ENCODE peak calls at places on chromosomes 4 and X, in six cellular contexts. B, Y, W, Z, F and R are unnamed samples.

GRCh38 chr4:37685726-37686372 is 327 bp downstream of the RELL1 start:
- DNase-seq in W (no peak), Z (no peak), F (no peak), B (no peak), Y (peak; percentile 47), R (peak; percentile 24)

GRCh38 chr4:80343887-80344286 is 8.4 kb downstream of the CFAP299 start:
- DNase-seq in Y (no peak), F (no peak), B (no peak), W (no peak), Z (no peak), R (no peak)

GRCh38 chrX:151552721-151553120 is 10.8 kb upstream of the PASD1 start:
- DNase-seq in B (no peak), Y (no peak), W (no peak), Z (no peak), F (no peak), R (no peak)

GRCh38 chr4:185597532-185598188 is 62.4 kb upstream of the PDLIM3 start:
- DNase-seq in Z (peak; percentile 68), Y (peak; percentile 65), F (peak; percentile 19), W (peak; percentile 33), B (peak; percentile 81), R (peak; percentile 30)

GRCh38 chr4:37976991-37977470 is 16.8 kb downstream of the PTTG2 start:
- DNase-seq in B (peak; percentile 86), F (peak; percentile 75), Y (peak; percentile 84), Z (peak; percentile 65), W (no peak), R (peak; percentile 77)

GRCh38 chr4:88737304-88738015 is 39.8 kb upstream of the NAP1L5 start:
- DNase-seq in Z (no peak), B (no peak), Y (no peak), F (peak; percentile 7), W (peak; percentile 13), R (no peak)

GRCh38 chrX:47560179-47560830 is 700 bp upstream of the ARAF start:
- DNase-seq in W (no peak), Z (no peak), F (no peak), B (no peak), Y (no peak), R (no peak)

GRCh38 chrX:112834016-112834855 is 6.4 kb downstream of the AMOT start:
- DNase-seq in W (no peak), B (no peak), Y (no peak), Z (no peak), F (no peak), R (no peak)

GRCh38 chrX:102840871-102841705 is 96.0 kb upstream of the RAB40AL start:
- DNase-seq in Z (no peak), Y (peak; percentile 37), F (no peak), W (no peak), B (no peak), R (no peak)

GRCh38 chrX:22433292-22434070 is 160.8 kb downstream of the CBLL2 start:
- DNase-seq in B (no peak), F (no peak), Z (no peak), Y (no peak), W (no peak), R (no peak)

GRCh38 chrX:153731117-153731844 is 6.6 kb downstream of the ABCD1 start:
- DNase-seq in F (no peak), W (no peak), Z (peak; percentile 65), B (no peak), Y (no peak), R (no peak)
- TF ChIP-seq TAF1 in F (no peak), W (no peak), Z (no peak), B (no peak), Y (no peak), R (no peak)

DNA sequence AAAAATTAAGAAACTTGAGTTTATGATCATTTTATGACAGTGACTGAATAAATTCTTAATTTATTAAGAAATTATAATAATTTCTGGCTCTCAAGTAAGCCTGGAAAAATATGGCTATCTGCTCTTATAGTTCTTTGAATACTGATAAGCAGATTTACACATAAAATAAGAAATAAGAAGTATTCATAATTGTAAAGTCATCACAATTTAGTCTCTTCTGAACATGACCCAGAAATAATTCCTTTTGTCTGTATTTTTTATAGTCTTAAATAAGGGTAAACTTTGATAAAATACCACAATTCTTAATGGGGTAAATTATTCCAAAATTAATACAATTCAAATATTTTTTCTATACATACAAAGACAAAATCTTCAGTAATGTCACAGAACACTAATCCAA is 72.7 kb downstream of the ANKRD17 start:
- DNase-seq in Z (no peak), Y (no peak), F (no peak), W (no peak), B (no peak), R (no peak)
- TF ChIP-seq POLR2A in Z (no peak), Y (no peak), F (no peak), W (no peak), B (no peak), R (no peak)

DNA sequence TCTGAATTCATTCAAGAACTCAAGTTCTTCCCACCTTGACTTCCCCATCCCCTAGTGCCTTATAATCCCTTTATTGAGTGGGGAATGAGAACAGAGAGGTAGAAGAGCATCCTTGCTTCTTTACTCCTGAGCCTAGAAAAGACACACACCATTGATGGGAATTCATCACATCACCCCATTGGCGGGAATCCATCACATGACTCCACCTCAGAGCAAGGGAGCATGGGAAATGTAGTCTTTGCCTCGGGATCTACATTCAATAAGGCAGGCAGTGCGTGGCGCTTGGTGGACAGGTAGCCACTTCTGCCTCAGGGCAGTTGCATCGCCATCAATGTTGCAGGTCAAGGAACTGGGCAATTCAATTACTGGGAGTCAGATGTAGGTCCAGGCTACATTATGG is 50.7 kb downstream of the MXRA5 start:
- DNase-seq in B (peak; percentile 54), Y (peak; percentile 59), W (no peak), Z (no peak), F (no peak), R (no peak)
- TF ChIP-seq TAF1 in B (no peak), Y (no peak), W (no peak), Z (no peak), F (no peak), R (no peak)

DNA sequence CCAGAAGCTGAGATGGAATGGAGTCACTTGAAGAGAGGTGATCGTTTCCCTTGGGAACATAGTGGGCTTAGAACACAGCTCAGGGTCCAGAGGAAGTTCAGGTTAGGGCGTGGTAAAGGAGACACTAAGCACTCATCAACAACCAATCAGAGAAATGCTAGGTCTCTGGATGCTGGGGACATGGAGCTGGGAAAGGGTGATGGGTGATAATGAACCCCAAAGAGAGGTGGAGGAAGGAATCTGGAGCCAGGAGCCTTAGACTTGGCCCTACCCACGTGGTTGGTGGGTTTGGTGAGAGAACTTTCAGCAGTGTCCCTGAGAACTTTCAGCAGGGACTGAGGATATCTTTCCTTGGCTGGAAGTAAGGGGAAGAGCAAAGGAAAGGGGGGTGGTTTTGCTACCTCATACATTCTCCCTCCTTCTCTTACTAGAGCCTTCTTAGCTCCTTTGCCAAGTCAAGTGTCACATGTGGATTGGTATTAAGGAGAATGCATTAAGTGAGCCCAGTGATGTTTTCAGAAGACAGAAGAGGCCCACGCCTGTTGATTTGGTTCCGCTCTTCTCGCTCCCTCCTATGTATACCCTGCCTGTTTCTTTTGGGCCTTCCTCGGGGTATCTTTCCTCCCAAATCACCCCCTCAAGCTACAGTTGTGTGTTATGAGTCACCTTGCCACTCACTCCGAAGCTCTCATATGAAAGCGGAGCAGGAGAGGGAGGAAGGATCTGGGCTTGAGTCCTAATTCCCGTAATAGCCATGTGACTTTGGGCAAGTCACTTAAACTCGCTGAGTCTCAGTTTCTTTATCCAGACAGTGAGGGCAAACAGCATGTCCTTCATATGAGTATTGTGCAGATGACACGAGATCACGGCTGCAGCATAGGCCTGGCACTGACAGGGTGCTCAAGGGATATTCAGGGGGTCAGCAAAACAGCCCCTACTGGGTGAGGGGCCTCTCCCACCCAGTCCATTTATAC is 63.1 kb downstream of the TSC22D3 start:
- DNase-seq in B (no peak), F (no peak), W (no peak), Y (no peak), Z (no peak), R (no peak)
- TF ChIP-seq POLR2A in B (no peak), F (peak; percentile 41), W (no peak), Y (no peak), Z (no peak), R (peak; percentile 21)

GRCh38 chrX:281166-281999 is at the start of gene PLCXD1:
- DNase-seq in F (no peak), B (peak; percentile 80), W (no peak), Z (peak; percentile 85), Y (peak; percentile 85), R (peak; percentile 44)

GRCh38 chrX:287670-288069 is 6.5 kb downstream of the PLCXD1 start:
- DNase-seq in Z (no peak), W (no peak), Y (no peak), F (no peak), B (no peak), R (no peak)

GRCh38 chrX:288561-288991 is 7.4 kb downstream of the PLCXD1 start:
- DNase-seq in F (no peak), Z (no peak), Y (no peak), B (no peak), W (no peak), R (no peak)

GRCh38 chrX:285076-285677 is 4.0 kb downstream of the PLCXD1 start:
- DNase-seq in Y (no peak), F (no peak), W (no peak), Z (no peak), B (no peak), R (no peak)

DNA sequence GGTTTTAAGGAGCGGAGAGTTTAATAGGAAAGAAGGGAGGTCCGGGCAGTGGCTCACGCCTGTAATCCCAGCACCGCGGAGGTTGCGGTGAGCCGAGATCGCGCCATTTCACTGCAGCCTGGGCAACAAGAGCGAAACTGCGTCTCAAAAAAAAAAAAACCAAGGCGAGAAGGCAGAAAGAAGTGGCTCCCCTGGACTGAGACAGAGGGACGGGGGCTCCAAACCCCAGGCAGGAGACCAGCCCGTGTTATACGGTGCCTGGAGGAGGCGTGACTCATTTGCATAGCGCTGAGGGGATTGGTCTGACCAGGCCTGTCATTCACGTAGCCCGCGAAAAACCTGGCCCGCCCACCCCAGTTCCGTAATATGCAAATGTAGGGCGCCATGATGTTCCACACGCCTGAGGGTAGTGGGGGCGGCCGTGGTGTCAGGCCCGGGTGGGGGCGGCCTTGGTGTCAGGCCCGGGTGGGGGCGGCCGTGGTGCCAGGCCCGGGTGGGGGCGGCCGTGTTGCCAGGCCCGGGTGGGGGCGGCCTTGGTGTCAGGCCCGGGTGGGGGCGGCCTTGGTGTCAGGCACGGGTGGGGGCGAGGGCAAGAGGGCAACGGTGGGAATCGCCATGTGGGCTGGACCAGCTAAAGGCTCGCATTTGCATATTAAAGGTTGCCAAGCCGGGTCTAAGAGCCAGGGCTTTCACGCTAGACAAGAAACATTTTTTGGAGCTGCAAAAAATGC is 2.1 kb downstream of the PLCXD1 start:
- DNase-seq in F (peak; percentile 89), B (peak; percentile 90), Y (peak; percentile 90), Z (no peak), W (peak; percentile 86), R (peak; percentile 89)
- TF ChIP-seq TAF1 in F (no peak), B (peak; percentile 75), Y (peak; percentile 45), Z (no peak), W (peak; percentile 59), R (peak; percentile 26)

GRCh38 chrX:115449742-115450141 is 111.2 kb upstream of the PLS3 start:
- DNase-seq in F (no peak), Z (peak; percentile 39), W (no peak), Y (no peak), B (no peak), R (no peak)

GRCh38 chrX:115448146-115448545 is 112.8 kb upstream of the PLS3 start:
- DNase-seq in Y (no peak), W (no peak), B (no peak), F (no peak), Z (no peak), R (no peak)

GRCh38 chrX:115452256-115452655 is 108.7 kb upstream of the PLS3 start:
- DNase-seq in W (no peak), F (no peak), Y (no peak), Z (no peak), B (no peak), R (no peak)
- TF ChIP-seq POLR2A in W (no peak), F (no peak), Y (no peak), Z (no peak), B (no peak), R (no peak)